ENCODE peak calls at places on chromosomes 3 and 15, in six cellular contexts. S, B, I, V, T and Z are unnamed samples.

GRCh38 chr15:72786244-72786641 is 2.7 kb upstream of the ADPGK start:
- DNase-seq in B (no peak), V (no peak), S (no peak), T (no peak), I (no peak), Z (no peak)

GRCh38 chr3:62439176-62439813 is 65.9 kb upstream of the FEZF2 start:
- DNase-seq in V (no peak), T (no peak), I (no peak), B (no peak), S (no peak), Z (no peak)

GRCh38 chr3:38099518-38099917 is 37.4 kb downstream of the ACAA1 start:
- DNase-seq in B (peak), I (no peak), S (no peak), V (no peak), T (no peak), Z (peak)

GRCh38 chr3:24481193-24481592 is 13.5 kb downstream of the THRB start:
- DNase-seq in T (no peak), I (no peak), S (no peak), B (no peak), V (no peak), Z (no peak)

GRCh38 chr15:73955851-73956250 is 29.6 kb downstream of the LOXL1 start:
- DNase-seq in I (no peak), S (no peak), V (no peak), B (no peak), T (no peak), Z (no peak)

GRCh38 chr15:28998511-28998910 is 112.7 kb downstream of the APBA2 start:
- DNase-seq in B (no peak), I (no peak), S (no peak), V (no peak), T (no peak), Z (no peak)

GRCh38 chr15:50116477-50116876 is 2.6 kb downstream of the ATP8B4 start:
- DNase-seq in T (no peak), V (no peak), B (peak), S (no peak), I (no peak), Z (peak)

GRCh38 chr15:36753173-36753572 is 173.7 kb downstream of the CDIN1 start:
- DNase-seq in T (no peak), V (no peak), I (no peak), S (no peak), B (peak), Z (no peak)

GRCh38 chr15:42800731-42801474 is 64.0 kb upstream of the CDAN1 start:
- DNase-seq in S (no peak), V (no peak), I (no peak), B (peak), T (no peak), Z (no peak)

GRCh38 chr15:33100314-33100713 is 94.2 kb downstream of the FMN1 start:
- DNase-seq in B (no peak), S (no peak), I (no peak), T (no peak), V (no peak), Z (no peak)

GRCh38 chr3:98746882-98747281 is 16.3 kb upstream of the ST3GAL6 start:
- DNase-seq in I (no peak), S (no peak), T (no peak), V (no peak), B (no peak), Z (no peak)

GRCh38 chr3:122754867-122755835 is 38.5 kb downstream of the HSPBAP1 start:
- DNase-seq in I (peak), B (peak), T (peak), S (no peak), V (no peak), Z (peak)

GRCh38 chr15:57607570-57608000 is 15.9 kb downstream of the MYZAP start:
- DNase-seq in B (no peak), I (peak), S (no peak), V (no peak), T (no peak), Z (no peak)

GRCh38 chr3:38454884-38455638 is 1.4 kb downstream of the ACVR2B start:
- DNase-seq in T (peak), I (peak), S (peak), V (peak), B (peak), Z (peak)

GRCh38 chr3:39208463-39209055 is 16.2 kb upstream of the XIRP1 start:
- DNase-seq in V (no peak), T (peak), B (peak), S (no peak), I (no peak), Z (peak)

GRCh38 chr15:78625621-78626280 is 5.0 kb upstream of the CHRNA3 start:
- DNase-seq in T (no peak), S (no peak), I (no peak), V (peak), B (no peak), Z (no peak)

GRCh38 chr15:75723847-75724660 is 11.4 kb upstream of the CSPG4 start:
- DNase-seq in S (peak), T (peak), B (no peak), V (no peak), I (peak), Z (peak)

GRCh38 chr15:74200394-74200793 is 2.2 kb downstream of the STRA6 start:
- DNase-seq in I (peak), S (peak), V (no peak), B (no peak), T (no peak), Z (no peak)

GRCh38 chr15:42891569-42891968 is 29.0 kb downstream of the TTBK2 start:
- DNase-seq in V (no peak), I (no peak), B (no peak), T (no peak), S (no peak), Z (no peak)

GRCh38 chr3:191737742-191738141 is 276.8 kb downstream of the PYDC2 start:
- DNase-seq in T (no peak), B (no peak), V (no peak), I (no peak), S (no peak), Z (no peak)

GRCh38 chr15:91881551-91882297 is 28.2 kb downstream of the SLCO3A1 start:
- DNase-seq in I (no peak), S (no peak), B (no peak), T (no peak), V (no peak), Z (no peak)

GRCh38 chr3:88221726-88222125 is 72.0 kb downstream of the C3orf38 start:
- DNase-seq in B (no peak), I (no peak), V (no peak), T (no peak), S (no peak), Z (no peak)

GRCh38 chr15:77415450-77416448 is 4.2 kb downstream of the PEAK1 start:
- DNase-seq in V (no peak), I (no peak), B (no peak), S (no peak), T (no peak), Z (no peak)

GRCh38 chr3:193911784-193912183 is 224.2 kb upstream of the HES1 start:
- DNase-seq in S (no peak), B (no peak), I (no peak), V (no peak), T (no peak), Z (no peak)

GRCh38 chr3:178588593-178588992 is 52.4 kb downstream of the KCNMB2 start:
- DNase-seq in T (no peak), B (no peak), I (no peak), V (no peak), S (no peak), Z (no peak)

GRCh38 chr3:61371123-61371522 is 119.9 kb upstream of the FHIT start:
- DNase-seq in T (peak), I (no peak), S (no peak), B (no peak), V (no peak), Z (peak)

GRCh38 chr15:78212546-78213424 is 21.6 kb downstream of the ACSBG1 start:
- DNase-seq in V (no peak), I (peak), B (no peak), S (no peak), T (peak), Z (peak)

GRCh38 chr3:23519548-23520208 is 286.1 kb upstream of the UBE2E1 start:
- DNase-seq in S (no peak), V (no peak), B (no peak), T (peak), I (no peak), Z (peak)